ENCODE peak calls at places on chromosome 1, in ten cellular contexts. V, O, Z, S, J, X, C, Q, M and E are unnamed samples.

GRCh38 chr1:184254849-184255248 is 132.0 kb upstream of the C1orf21 start:
- DNase-seq in V (no peak), O (no peak), Z (no peak), S (no peak), J (no peak), X (no peak), C (no peak), Q (no peak), M (no peak), E (no peak)

GRCh38 chr1:160428655-160429054 is 28.3 kb downstream of the VANGL2 start:
- DNase-seq in V (no peak), O (peak; percentile 42), Z (peak; percentile 63), S (no peak), J (no peak), X (peak; percentile 55), C (peak; percentile 72), Q (no peak), M (peak; percentile 48), E (peak; percentile 73)

GRCh38 chr1:10755977-10756521 is 40.4 kb downstream of the CASZ1 start:
- DNase-seq in V (no peak), O (peak; percentile 10), Z (peak; percentile 67), S (no peak), J (peak; percentile 74), X (peak; percentile 22), C (no peak), Q (no peak), M (no peak), E (no peak)

GRCh38 chr1:41498809-41499208 is 14.3 kb upstream of the EDN2 start:
- DNase-seq in V (peak; percentile 90), O (no peak), Z (no peak), S (no peak), J (peak; percentile 80), X (peak; percentile 48), C (no peak), Q (no peak), M (no peak), E (peak; percentile 93)

GRCh38 chr1:117537291-117537920 is 68.4 kb upstream of the TENT5C start:
- DNase-seq in V (no peak), O (no peak), Z (no peak), S (peak; percentile 80), J (no peak), X (peak; percentile 1), C (no peak), Q (peak; percentile 36), M (peak; percentile 5), E (peak; percentile 30)

GRCh38 chr1:43042773-43043470 is 84.3 kb upstream of the SLC2A1 start:
- DNase-seq in V (no peak), O (no peak), Z (no peak), S (no peak), J (no peak), X (no peak), C (no peak), Q (no peak), M (no peak), E (no peak)

GRCh38 chr1:177770096-177770495 is 199.8 kb downstream of the SEC16B start:
- DNase-seq in V (no peak), O (no peak), Z (no peak), S (no peak), J (no peak), X (no peak), C (no peak), Q (no peak), M (no peak), E (no peak)

GRCh38 chr1:28144203-28145135 is 32.0 kb downstream of the PTAFR start:
- DNase-seq in V (no peak), O (peak; percentile 26), Z (no peak), S (no peak), J (no peak), X (peak; percentile 49), C (peak; percentile 79), Q (peak; percentile 20), M (no peak), E (peak; percentile 77)

GRCh38 chr1:47554901-47555300 is 117.1 kb downstream of the FOXD2 start:
- DNase-seq in V (no peak), O (no peak), Z (no peak), S (no peak), J (no peak), X (no peak), C (peak; percentile 80), Q (no peak), M (no peak), E (peak; percentile 73)

GRCh38 chr1:156281281-156282142 is 1.1 kb downstream of the SMG5 start:
- DNase-seq in V (no peak), O (peak; percentile 57), Z (no peak), S (no peak), J (peak; percentile 65), X (no peak), C (peak; percentile 58), Q (peak; percentile 35), M (no peak), E (peak; percentile 91)

GRCh38 chr1:224116131-224116530 is 2.2 kb downstream of the FBXO28 start:
- DNase-seq in V (no peak), O (peak; percentile 10), Z (no peak), S (no peak), J (no peak), X (peak; percentile 72), C (peak; percentile 74), Q (peak; percentile 47), M (peak; percentile 90), E (no peak)

DNA sequence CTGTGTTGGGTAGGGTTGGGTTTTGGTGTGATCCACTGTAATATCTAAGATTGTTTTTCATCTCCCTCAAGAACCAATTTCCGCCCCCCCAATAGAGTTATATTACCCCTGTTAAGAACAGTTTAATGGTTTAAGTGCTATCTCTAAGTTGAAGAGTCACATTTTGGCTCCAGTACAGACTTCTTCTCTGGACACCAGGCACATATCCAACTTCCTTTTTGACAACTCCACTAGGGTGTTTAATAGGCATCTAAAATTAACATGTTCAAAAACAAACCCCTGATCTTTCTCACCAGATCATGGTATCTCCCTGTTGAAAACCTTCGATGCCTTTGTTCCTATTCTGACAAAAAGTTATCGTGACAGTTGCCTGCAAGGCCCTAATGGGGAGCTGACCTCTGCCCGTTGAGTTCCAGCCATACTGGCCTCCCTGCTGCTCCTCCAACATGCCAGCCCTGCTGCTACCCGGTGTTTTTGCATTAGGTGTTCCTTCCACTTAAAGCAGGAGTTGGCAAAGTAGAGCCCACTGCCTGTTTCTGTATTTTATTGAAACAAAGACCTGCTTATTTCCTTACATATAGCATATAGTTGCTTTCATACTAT is 18.6 kb downstream of the USP24 start:
- DNase-seq in V (no peak), O (no peak), Z (no peak), S (no peak), J (no peak), X (no peak), C (no peak), Q (no peak), M (no peak), E (no peak)
- H3K4me3 ChIP-seq in V (no peak overlapping the region), O (no peak overlapping the region), Z (no peak overlapping the region), S (no peak overlapping the region), J (peak overlapping the region; percentile 14), X (no peak overlapping the region), C (no peak overlapping the region), Q (no peak overlapping the region), M (no peak overlapping the region), E (no peak overlapping the region)

GRCh38 chr1:53469373-53469772 is 10.2 kb downstream of the DMRTB1 start:
- DNase-seq in V (no peak), O (no peak), Z (no peak), S (no peak), J (no peak), X (no peak), C (no peak), Q (no peak), M (no peak), E (no peak)

GRCh38 chr1:53468374-53468773 is 9.2 kb downstream of the DMRTB1 start:
- DNase-seq in V (no peak), O (no peak), Z (peak; percentile 31), S (no peak), J (no peak), X (no peak), C (no peak), Q (no peak), M (no peak), E (peak; percentile 57)

GRCh38 chr1:53471000-53471399 is 11.8 kb downstream of the DMRTB1 start:
- DNase-seq in V (no peak), O (no peak), Z (no peak), S (no peak), J (no peak), X (no peak), C (no peak), Q (no peak), M (no peak), E (peak; percentile 71)

GRCh38 chr1:53470155-53470554 is 11.0 kb downstream of the DMRTB1 start:
- DNase-seq in V (peak; percentile 72), O (no peak), Z (no peak), S (peak; percentile 80), J (peak; percentile 68), X (peak; percentile 51), C (peak; percentile 82), Q (peak; percentile 42), M (no peak), E (peak; percentile 97)

DNA sequence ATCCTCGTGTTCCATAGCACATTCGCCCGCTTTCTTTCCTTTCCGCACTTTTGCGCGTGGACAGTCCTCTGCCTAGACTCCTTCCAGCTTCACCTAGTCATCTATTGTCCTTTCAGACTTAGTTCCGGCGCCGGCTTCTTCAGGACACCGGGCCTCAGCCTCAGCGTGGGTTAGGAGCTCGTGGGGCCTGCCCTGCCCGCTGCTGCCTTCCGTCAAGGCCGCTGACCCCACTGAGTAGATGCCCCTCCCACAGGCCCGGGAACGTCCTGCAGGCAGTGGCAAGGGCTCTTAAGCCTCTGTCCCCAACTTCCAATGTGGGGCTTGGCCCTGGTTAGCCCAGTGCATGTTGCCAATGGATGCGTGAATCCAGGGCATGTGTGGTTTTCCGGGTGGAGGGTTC is 11.4 kb downstream of the DMRTB1 start:
- DNase-seq in V (no peak), O (no peak), Z (no peak), S (no peak), J (no peak), X (no peak), C (no peak), Q (no peak), M (no peak), E (no peak)
- H3K4me3 ChIP-seq in V (no peak overlapping the region), O (no peak overlapping the region), Z (no peak overlapping the region), S (no peak overlapping the region), J (peak overlapping the region; percentile 17), X (no peak overlapping the region), C (peak overlapping the region; percentile 13), Q (no peak overlapping the region), M (no peak overlapping the region), E (peak overlapping the region; percentile 12)

GRCh38 chr1:11907275-11908138 is 18.7 kb downstream of the KIAA2013 start:
- DNase-seq in V (peak; percentile 96), O (peak; percentile 95), Z (peak; percentile 92), S (peak; percentile 89), J (peak; percentile 89), X (peak; percentile 94), C (peak; percentile 97), Q (peak; percentile 93), M (peak; percentile 93), E (peak; percentile 94)
- H3K4me3 ChIP-seq in V (peak overlapping the region; percentile 65), O (no peak overlapping the region), Z (no peak overlapping the region), S (no peak overlapping the region), J (peak overlapping the region; percentile 75), X (peak overlapping the region; percentile 60), C (no peak overlapping the region), Q (no peak overlapping the region), M (no peak overlapping the region), E (no peak overlapping the region)

DNA sequence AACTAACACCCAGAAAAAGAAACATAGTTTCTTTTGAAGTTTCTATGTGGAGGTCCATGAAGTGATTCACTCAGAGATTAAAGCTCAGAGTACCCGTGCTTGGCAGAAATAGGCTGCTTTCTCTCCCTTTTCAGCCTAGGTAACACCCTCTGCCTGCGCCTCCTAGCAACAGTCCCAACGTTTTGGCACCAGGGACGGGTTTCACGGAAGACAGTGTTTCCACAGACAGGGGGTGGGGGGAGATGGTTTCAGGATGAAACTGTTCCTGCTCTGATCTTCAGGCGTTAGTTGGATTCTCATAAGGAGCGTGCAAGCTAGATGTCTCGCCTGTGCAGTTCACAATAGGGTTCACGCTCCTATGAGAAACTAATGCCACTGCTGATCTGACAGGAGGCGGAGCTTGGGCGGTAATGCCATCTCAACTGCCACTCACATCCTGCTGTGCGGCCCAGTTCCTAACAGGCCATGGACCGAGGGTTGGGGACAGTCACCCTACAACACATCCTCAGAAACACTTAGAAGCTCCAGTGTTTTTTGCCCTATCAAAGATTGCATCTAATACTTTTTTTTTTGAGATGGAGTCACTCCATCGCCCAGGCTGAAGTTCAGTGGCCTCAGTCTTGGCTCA is 53.1 kb downstream of the CHML start:
- DNase-seq in V (no peak), O (no peak), Z (no peak), S (no peak), J (no peak), X (no peak), C (no peak), Q (no peak), M (no peak), E (no peak)
- H3K4me3 ChIP-seq in V (no peak overlapping the region), O (no peak overlapping the region), Z (no peak overlapping the region), S (no peak overlapping the region), J (no peak overlapping the region), X (no peak overlapping the region), C (no peak overlapping the region), Q (no peak overlapping the region), M (no peak overlapping the region), E (no peak overlapping the region)